ENCODE peak calls at places on chromosomes 13 and 19, in five cellular contexts. G is ovary, E is tibial artery, F is uterus, Y is suprapubic skin. M is an unnamed sample.

GRCh38 chr13:40749327-40749726 is 21.7 kb downstream of the MRPS31 start:
- DNase-seq in G (no peak), Y (no peak), F (no peak), E (no peak), M (no peak)

GRCh38 chr19:7856679-7857663 is 17.2 kb downstream of the PRR36 start:
- DNase-seq in E (no peak), F (no peak), Y (no peak), G (no peak), M (no peak)

GRCh38 chr19:8526345-8527062 is 12.5 kb upstream of the ZNF414 start:
- DNase-seq in Y (peak), F (peak), E (peak), G (peak), M (no peak)

GRCh38 chr13:29594310-29594709 is 1.2 kb downstream of the SLC7A1 start:
- DNase-seq in F (peak), G (peak), Y (no peak), E (peak), M (peak)

GRCh38 chr13:20156711-20157110 is 4.1 kb downstream of the GJA3 start:
- DNase-seq in E (no peak), F (no peak), G (no peak), Y (no peak), M (no peak)

GRCh38 chr13:114007566-114007965 is 33.7 kb upstream of the C13orf46 start:
- DNase-seq in F (no peak), E (peak), G (no peak), Y (peak), M (no peak)

GRCh38 chr13:46687810-46688209 is 109.2 kb downstream of the ESD start:
- DNase-seq in F (no peak), E (no peak), G (no peak), Y (no peak), M (no peak)

GRCh38 chr19:45404557-45405434 is at the start of gene PPP1R13L:
- DNase-seq in E (peak), Y (peak), G (peak), F (peak), M (no peak)

GRCh38 chr19:48441360-48442050 is 4.3 kb upstream of the GRWD1 start:
- DNase-seq in E (no peak), F (no peak), G (no peak), Y (no peak), M (no peak)

GRCh38 chr19:34555447-34555846 is 73.9 kb downstream of the WTIP start:
- DNase-seq in Y (no peak), E (no peak), F (no peak), G (no peak), M (no peak)

GRCh38 chr19:57327993-57328392 is 7.7 kb downstream of the ZNF543 start:
- DNase-seq in G (no peak), Y (no peak), E (no peak), F (no peak), M (no peak)

GRCh38 chr19:48922548-48923490 is 10.7 kb upstream of the DHDH start:
- DNase-seq in G (no peak), E (no peak), F (no peak), Y (no peak), M (no peak)

GRCh38 chr19:34645551-34645950 is 31.4 kb downstream of the SCGB2B2 start:
- DNase-seq in Y (no peak), G (no peak), E (no peak), F (no peak), M (no peak)

GRCh38 chr13:74305876-74306275 is 171.7 kb upstream of the KLF12 start:
- DNase-seq in E (no peak), F (no peak), Y (no peak), G (no peak), M (no peak)

DNA sequence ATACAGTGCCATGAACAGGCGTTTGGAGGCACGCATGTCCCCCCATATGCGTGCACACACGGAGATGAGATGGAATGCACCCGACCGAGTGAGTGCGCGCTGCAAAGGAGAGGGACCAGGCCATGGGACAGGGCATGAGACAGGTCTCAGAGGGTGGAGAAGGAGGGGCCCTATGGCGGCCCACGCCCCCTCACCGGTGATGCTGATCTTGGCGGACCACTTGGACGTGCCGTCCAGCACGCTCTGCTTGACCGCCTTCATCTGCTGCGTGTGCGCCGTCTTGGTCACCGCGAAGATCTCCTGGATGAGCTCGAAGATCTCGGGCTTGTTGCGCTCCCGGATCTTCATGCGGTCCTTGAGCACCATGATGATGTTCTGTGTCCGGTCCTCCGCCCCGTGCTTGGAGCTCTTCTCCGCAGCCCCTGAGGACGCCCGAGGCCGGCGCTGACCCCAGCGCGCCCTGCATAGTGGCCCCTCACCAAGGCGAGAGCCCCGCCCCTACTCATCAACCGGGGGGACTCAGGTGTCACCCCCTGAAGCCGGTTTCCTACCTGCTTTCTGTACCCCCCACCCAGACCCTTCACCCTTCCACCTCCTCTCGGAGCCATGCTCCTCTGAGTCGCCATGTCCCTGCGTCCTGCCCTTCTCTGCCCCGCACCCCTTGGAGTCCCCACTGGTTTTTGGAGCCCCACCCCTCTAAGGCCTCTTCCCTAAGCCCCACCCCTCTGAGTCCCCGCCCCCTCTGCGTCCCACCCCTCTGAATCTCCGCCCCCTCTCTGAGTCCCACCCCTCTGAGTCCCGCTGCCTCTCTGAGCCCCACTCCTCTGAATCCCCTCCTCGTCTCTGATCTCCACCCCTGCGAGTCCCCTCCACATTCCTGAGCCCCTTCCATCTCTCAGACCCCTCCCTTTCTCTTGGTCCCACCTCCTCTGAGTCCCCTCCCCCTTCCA is 40.8 kb downstream of the UNC13A start:
- DNase-seq in Y (no peak), G (no peak), E (no peak), F (no peak), M (no peak)
- H3K4me3 ChIP-seq in Y (no peak), G (no peak), E (no peak), F (no peak), M (no peak)

GRCh38 chr13:27171244-27171829 is at the start of gene USP12:
- DNase-seq in F (peak), Y (peak), G (no peak), E (no peak), M (no peak)
- TF ChIP-seq CTCF in F (no peak), Y (no peak), G (no peak), E (no peak), M (peak)

GRCh38 chr19:21110183-21110582 is 28.2 kb downstream of the ZNF714 start:
- DNase-seq in Y (no peak), F (no peak), E (no peak), G (no peak), M (no peak)
- H3K4me3 ChIP-seq in Y (no peak), F (no peak), E (no peak), G (no peak), M (no peak)

DNA sequence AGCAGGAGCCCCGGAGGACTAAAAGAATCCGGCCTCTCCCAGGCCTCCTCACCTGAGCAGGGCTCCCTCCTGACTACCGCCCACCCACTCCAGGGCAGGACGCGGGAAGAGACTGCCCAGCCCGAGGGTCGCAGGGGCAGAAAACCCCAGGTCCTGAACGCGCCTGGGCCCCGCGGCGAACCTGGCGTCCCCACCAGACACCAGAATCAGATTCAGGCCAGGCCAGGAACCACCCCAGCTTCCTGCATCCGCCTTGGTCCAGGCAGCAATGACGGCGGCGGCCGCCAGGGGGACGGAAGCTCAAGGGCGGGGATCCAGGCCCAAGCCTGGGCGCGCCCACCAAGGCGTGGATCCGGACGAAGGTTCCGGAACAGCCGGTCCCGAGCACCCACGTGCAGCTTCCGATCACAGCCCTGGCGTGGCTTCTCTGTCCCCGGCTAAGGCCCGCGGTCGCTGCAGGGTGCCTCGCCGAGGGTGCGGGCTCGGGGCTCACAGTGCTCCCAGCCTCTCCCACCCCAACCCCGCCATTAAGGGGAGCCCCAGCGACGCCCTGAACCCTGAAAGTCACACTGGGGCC is 3.6 kb downstream of the LGALS7 start:
- DNase-seq in F (peak), E (peak), Y (peak), G (peak), M (peak)
- TF ChIP-seq CTCF in F (peak), E (peak), Y (peak), G (peak), M (peak)

GRCh38 chr19:55160128-55160985 is 2.8 kb upstream of the TNNI3 start:
- DNase-seq in E (peak), Y (peak), F (peak), G (peak), M (peak)

GRCh38 chr19:55160986-55161365 is 3.4 kb upstream of the TNNI3 start:
- DNase-seq in G (no peak), F (no peak), Y (no peak), E (no peak), M (no peak)

GRCh38 chr19:55157064-55157908 is at the start of gene TNNI3:
- DNase-seq in E (no peak), Y (no peak), G (no peak), F (no peak), M (no peak)

GRCh38 chr19:55158423-55158822 is 891 bp upstream of the TNNI3 start:
- DNase-seq in G (no peak), Y (no peak), F (no peak), E (no peak), M (no peak)

DNA sequence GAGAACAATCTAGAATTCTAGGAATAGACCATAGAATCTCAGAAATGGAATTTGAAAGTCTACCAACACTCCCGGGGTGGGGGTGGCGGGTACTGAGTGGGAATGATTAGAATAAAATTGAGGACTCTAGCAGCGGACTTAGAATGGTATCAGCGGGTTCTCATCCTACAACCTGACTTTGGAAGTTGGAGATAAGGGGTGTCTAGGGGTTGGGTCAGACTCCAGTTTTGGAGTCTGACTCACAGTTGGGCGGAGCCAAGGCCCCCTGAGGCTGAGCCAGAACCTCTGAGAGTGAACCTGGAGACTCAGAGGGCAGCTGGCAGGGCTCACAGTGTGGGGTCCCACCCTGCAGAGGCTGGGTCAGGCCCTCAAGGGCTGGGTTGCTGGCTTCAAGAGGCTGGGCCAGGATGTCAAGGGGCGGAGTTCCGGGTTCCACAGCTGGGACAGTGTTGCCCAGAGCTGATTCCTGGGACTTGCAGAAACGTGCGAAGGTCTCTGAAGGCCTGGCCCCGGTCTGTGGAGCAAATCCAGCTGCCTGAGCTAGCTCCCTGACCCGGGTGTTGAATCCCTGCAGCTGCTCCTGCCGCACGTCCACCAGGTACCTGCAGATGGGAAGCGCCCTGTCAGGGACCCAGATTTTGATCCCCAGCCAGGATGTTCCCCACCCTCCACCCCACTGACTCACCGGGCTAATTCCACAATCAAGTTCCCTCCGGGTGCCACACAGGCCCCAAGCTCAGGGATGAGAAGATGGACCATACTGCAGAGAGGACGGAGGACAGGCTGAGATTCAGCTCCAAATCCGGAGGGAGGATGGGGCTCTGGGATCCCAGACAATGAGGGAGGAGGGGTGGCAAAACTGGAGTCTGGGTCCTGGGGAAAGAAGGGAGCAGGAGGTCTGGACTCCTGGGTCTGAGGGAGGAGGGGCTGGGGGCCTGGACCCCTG is 1.6 kb upstream of the TNNI3 start:
- DNase-seq in E (no peak), F (no peak), G (no peak), Y (no peak), M (no peak)
- H3K4me3 ChIP-seq in E (no peak), F (no peak), G (no peak), Y (no peak), M (no peak)

GRCh38 chr19:50820086-50820485 is 3.5 kb downstream of the KLK1 start:
- DNase-seq in F (no peak), Y (no peak), G (no peak), E (no peak), M (no peak)

GRCh38 chr19:50822661-50823208 is 852 bp downstream of the KLK1 start:
- DNase-seq in G (no peak), F (no peak), Y (no peak), E (no peak), M (no peak)

GRCh38 chr19:50820549-50821247 is 2.9 kb downstream of the KLK1 start:
- DNase-seq in E (no peak), F (no peak), Y (no peak), G (no peak), M (no peak)

GRCh38 chr19:50821248-50821612 is 2.4 kb downstream of the KLK1 start:
- DNase-seq in G (no peak), Y (no peak), F (no peak), E (no peak), M (no peak)

GRCh38 chr19:50821622-50822021 is 2.0 kb downstream of the KLK1 start:
- DNase-seq in Y (no peak), F (no peak), G (no peak), E (no peak), M (no peak)
- TF ChIP-seq CTCF in Y (no peak), F (no peak), G (no peak), E (no peak), M (no peak)

GRCh38 chr19:33193864-33194362 is at the start of gene LRP3:
- DNase-seq in F (no peak), Y (no peak), G (peak), E (no peak), M (no peak)
- H3K4me3 ChIP-seq in F (peak), Y (peak), G (peak), E (peak), M (no peak)

GRCh38 chr19:3618811-3619630 is 7.6 kb downstream of the CACTIN start:
- DNase-seq in G (no peak), E (no peak), F (peak), Y (no peak), M (no peak)
- TF ChIP-seq CTCF in G (no peak), E (no peak), F (no peak), Y (no peak), M (no peak)

DNA sequence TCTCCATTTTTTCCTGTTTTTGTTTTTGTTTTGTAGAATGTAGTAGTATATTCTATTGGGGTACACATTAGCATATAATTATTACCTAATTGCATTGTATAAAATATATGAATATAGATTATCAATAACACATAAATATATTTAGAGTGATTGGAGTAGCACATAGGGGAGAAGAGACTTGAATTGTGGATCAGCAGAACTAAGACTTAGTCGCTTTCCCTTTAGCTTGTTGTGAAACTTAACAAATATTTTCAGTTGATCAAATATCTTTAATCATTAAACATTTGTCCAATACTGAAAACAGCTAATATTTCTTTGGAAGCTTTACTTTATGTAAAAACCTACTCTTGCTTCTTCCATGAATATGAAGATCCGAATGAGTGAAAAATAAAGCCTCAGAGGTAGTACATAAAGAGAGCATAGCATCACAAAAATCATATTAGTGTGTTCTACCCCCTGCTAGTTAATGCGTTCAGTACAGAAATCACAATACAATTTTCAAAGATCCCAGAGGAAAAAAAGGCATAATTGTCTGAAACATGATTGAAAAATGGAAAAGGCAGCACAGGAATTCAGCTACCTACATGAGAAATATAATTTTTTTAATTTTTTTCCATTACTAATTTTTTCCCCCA is 1348.1 kb upstream of the PRR20A start:
- DNase-seq in E (no peak), F (no peak), G (no peak), Y (no peak), M (no peak)
- H3K4me3 ChIP-seq in E (no peak), F (no peak), G (no peak), Y (no peak), M (no peak)

M was measured in GM12864.